ENCODE peak calls at places on chromosomes 6 and 20, in nine cellular contexts. One of them, this sample, is unnamed.

GRCh38 chr20:23142162-23143050 is 56.3 kb upstream of the CD93 start:
- DNase-seq in AG04449: no peak
- DNase-seq in T follicular helper cell: no peak
- DNase-seq in substantia nigra: no peak
- DNase-seq in HS-5: no peak
- DNase-seq in glutamatergic neuron: no peak
- DNase-seq in upper lobe of left lung: peak
- DNase-seq in hypothalamus: no peak
- DNase-seq in EL: no peak
- DNase-seq in this sample: no peak

GRCh38 chr6:90083891-90084290 is 189.6 kb downstream of the GJA10 start:
- DNase-seq in glutamatergic neuron: no peak
- DNase-seq in upper lobe of left lung: no peak
- DNase-seq in hypothalamus: no peak
- DNase-seq in T follicular helper cell: peak
- DNase-seq in HS-5: no peak
- DNase-seq in substantia nigra: no peak
- DNase-seq in EL: no peak
- DNase-seq in AG04449: no peak
- DNase-seq in this sample: no peak

GRCh38 chr6:157763129-157763893 is 59.7 kb upstream of the SNX9 start:
- DNase-seq in hypothalamus: no peak
- DNase-seq in HS-5: no peak
- DNase-seq in EL: peak
- DNase-seq in substantia nigra: no peak
- DNase-seq in T follicular helper cell: no peak
- DNase-seq in upper lobe of left lung: peak
- DNase-seq in AG04449: no peak
- DNase-seq in glutamatergic neuron: no peak
- DNase-seq in this sample: no peak

GRCh38 chr20:31568773-31569162 is 36.3 kb upstream of the ID1 start:
- DNase-seq in EL: no peak
- DNase-seq in upper lobe of left lung: no peak
- DNase-seq in T follicular helper cell: no peak
- DNase-seq in AG04449: no peak
- DNase-seq in hypothalamus: no peak
- DNase-seq in HS-5: no peak
- DNase-seq in substantia nigra: no peak
- DNase-seq in glutamatergic neuron: peak
- DNase-seq in this sample: peak

GRCh38 chr6:30163918-30164654 is 740 bp downstream of the TRIM15 start:
- DNase-seq in hypothalamus: no peak
- DNase-seq in substantia nigra: no peak
- DNase-seq in T follicular helper cell: no peak
- DNase-seq in glutamatergic neuron: no peak
- DNase-seq in EL: no peak
- DNase-seq in HS-5: no peak
- DNase-seq in upper lobe of left lung: no peak
- DNase-seq in AG04449: no peak
- DNase-seq in this sample: no peak

GRCh38 chr6:163588211-163588919 is 173.8 kb downstream of the QKI start:
- DNase-seq in AG04449: no peak
- DNase-seq in HS-5: peak
- DNase-seq in substantia nigra: no peak
- DNase-seq in T follicular helper cell: no peak
- DNase-seq in EL: peak
- DNase-seq in glutamatergic neuron: no peak
- DNase-seq in hypothalamus: no peak
- DNase-seq in upper lobe of left lung: no peak
- DNase-seq in this sample: no peak

GRCh38 chr6:101716810-101717209 is 323.3 kb downstream of the GRIK2 start:
- DNase-seq in hypothalamus: no peak
- DNase-seq in upper lobe of left lung: no peak
- DNase-seq in EL: no peak
- DNase-seq in AG04449: no peak
- DNase-seq in glutamatergic neuron: no peak
- DNase-seq in T follicular helper cell: no peak
- DNase-seq in substantia nigra: no peak
- DNase-seq in HS-5: no peak
- DNase-seq in this sample: no peak

GRCh38 chr20:25344634-25345033 is 46.0 kb downstream of the ABHD12 start:
- DNase-seq in AG04449: no peak
- DNase-seq in HS-5: no peak
- DNase-seq in EL: no peak
- DNase-seq in glutamatergic neuron: no peak
- DNase-seq in upper lobe of left lung: no peak
- DNase-seq in substantia nigra: no peak
- DNase-seq in T follicular helper cell: no peak
- DNase-seq in hypothalamus: no peak
- DNase-seq in this sample: no peak

GRCh38 chr20:63246490-63247284 is 7.6 kb downstream of the NKAIN4 start:
- DNase-seq in glutamatergic neuron: no peak
- DNase-seq in upper lobe of left lung: peak
- DNase-seq in substantia nigra: no peak
- DNase-seq in AG04449: no peak
- DNase-seq in HS-5: no peak
- DNase-seq in T follicular helper cell: no peak
- DNase-seq in EL: no peak
- DNase-seq in hypothalamus: peak
- DNase-seq in this sample: no peak

GRCh38 chr6:107509506-107509905 is 19.6 kb downstream of the SOBP start:
- DNase-seq in substantia nigra: no peak
- DNase-seq in glutamatergic neuron: no peak
- DNase-seq in AG04449: peak
- DNase-seq in hypothalamus: no peak
- DNase-seq in T follicular helper cell: no peak
- DNase-seq in HS-5: no peak
- DNase-seq in upper lobe of left lung: no peak
- DNase-seq in EL: no peak
- DNase-seq in this sample: no peak

GRCh38 chr20:24096256-24096655 is 107.7 kb upstream of the GGTLC1 start:
- DNase-seq in glutamatergic neuron: peak
- DNase-seq in upper lobe of left lung: no peak
- DNase-seq in hypothalamus: no peak
- DNase-seq in T follicular helper cell: no peak
- DNase-seq in HS-5: no peak
- DNase-seq in EL: no peak
- DNase-seq in AG04449: no peak
- DNase-seq in substantia nigra: no peak
- DNase-seq in this sample: no peak

GRCh38 chr20:42082611-42083010 is 464.4 kb upstream of the CHD6 start:
- DNase-seq in T follicular helper cell: no peak
- DNase-seq in AG04449: no peak
- DNase-seq in substantia nigra: no peak
- DNase-seq in upper lobe of left lung: no peak
- DNase-seq in EL: no peak
- DNase-seq in hypothalamus: no peak
- DNase-seq in HS-5: peak
- DNase-seq in glutamatergic neuron: no peak
- DNase-seq in this sample: no peak

GRCh38 chr20:51995551-51995951 is 193.2 kb upstream of the SALL4 start:
- DNase-seq in hypothalamus: no peak
- DNase-seq in substantia nigra: no peak
- DNase-seq in EL: no peak
- DNase-seq in HS-5: no peak
- DNase-seq in glutamatergic neuron: no peak
- DNase-seq in AG04449: no peak
- DNase-seq in T follicular helper cell: no peak
- DNase-seq in upper lobe of left lung: no peak
- DNase-seq in this sample: no peak

GRCh38 chr6:143677577-143677890 is 231 bp upstream of the PHACTR2 start:
- DNase-seq in substantia nigra: no peak
- DNase-seq in glutamatergic neuron: no peak
- DNase-seq in AG04449: no peak
- DNase-seq in HS-5: no peak
- DNase-seq in hypothalamus: no peak
- DNase-seq in EL: no peak
- DNase-seq in T follicular helper cell: no peak
- DNase-seq in upper lobe of left lung: no peak
- DNase-seq in this sample: no peak

GRCh38 chr6:42644211-42644610 is 78.2 kb downstream of the PRPH2 start:
- DNase-seq in substantia nigra: no peak
- DNase-seq in EL: no peak
- DNase-seq in upper lobe of left lung: no peak
- DNase-seq in AG04449: no peak
- DNase-seq in HS-5: no peak
- DNase-seq in hypothalamus: no peak
- DNase-seq in glutamatergic neuron: no peak
- DNase-seq in T follicular helper cell: no peak
- DNase-seq in this sample: no peak

GRCh38 chr20:3010985-3011723 is 32.3 kb upstream of the GNRH2 start:
- DNase-seq in T follicular helper cell: no peak
- DNase-seq in hypothalamus: no peak
- DNase-seq in upper lobe of left lung: no peak
- DNase-seq in HS-5: peak
- DNase-seq in AG04449: peak
- DNase-seq in glutamatergic neuron: no peak
- DNase-seq in EL: peak
- DNase-seq in substantia nigra: no peak
- DNase-seq in this sample: no peak

GRCh38 chr6:70847685-70848084 is 109.2 kb downstream of the B3GAT2 start:
- DNase-seq in EL: no peak
- DNase-seq in HS-5: no peak
- DNase-seq in upper lobe of left lung: no peak
- DNase-seq in substantia nigra: no peak
- DNase-seq in T follicular helper cell: no peak
- DNase-seq in glutamatergic neuron: no peak
- DNase-seq in AG04449: no peak
- DNase-seq in hypothalamus: no peak
- DNase-seq in this sample: no peak

GRCh38 chr20:38429301-38429700 is 5.8 kb downstream of the SNHG17 start:
- DNase-seq in upper lobe of left lung: no peak
- DNase-seq in EL: no peak
- DNase-seq in HS-5: no peak
- DNase-seq in hypothalamus: no peak
- DNase-seq in AG04449: no peak
- DNase-seq in glutamatergic neuron: no peak
- DNase-seq in T follicular helper cell: no peak
- DNase-seq in substantia nigra: no peak
- DNase-seq in this sample: no peak

GRCh38 chr6:160462551-160463109 is 114.5 kb downstream of the SLC22A3 start:
- DNase-seq in EL: peak
- DNase-seq in AG04449: peak
- DNase-seq in HS-5: peak
- DNase-seq in hypothalamus: no peak
- DNase-seq in substantia nigra: no peak
- DNase-seq in upper lobe of left lung: no peak
- DNase-seq in T follicular helper cell: peak
- DNase-seq in glutamatergic neuron: no peak
- DNase-seq in this sample: no peak

GRCh38 chr6:113148576-113148975 is 708.6 kb upstream of the MARCKS start:
- DNase-seq in AG04449: peak
- DNase-seq in T follicular helper cell: no peak
- DNase-seq in substantia nigra: no peak
- DNase-seq in upper lobe of left lung: no peak
- DNase-seq in hypothalamus: no peak
- DNase-seq in glutamatergic neuron: no peak
- DNase-seq in EL: peak
- DNase-seq in HS-5: no peak
- DNase-seq in this sample: no peak

GRCh38 chr6:159042003-159042823 is 2.6 kb downstream of the TAGAP start:
- DNase-seq in EL: peak
- DNase-seq in glutamatergic neuron: peak
- DNase-seq in T follicular helper cell: peak
- DNase-seq in upper lobe of left lung: peak
- DNase-seq in substantia nigra: no peak
- DNase-seq in hypothalamus: no peak
- DNase-seq in HS-5: no peak
- DNase-seq in AG04449: no peak
- DNase-seq in this sample: peak

GRCh38 chr6:34143884-34144580 is 1.9 kb downstream of the GRM4 start:
- DNase-seq in HS-5: no peak
- DNase-seq in T follicular helper cell: peak
- DNase-seq in substantia nigra: no peak
- DNase-seq in AG04449: no peak
- DNase-seq in EL: peak
- DNase-seq in glutamatergic neuron: peak
- DNase-seq in upper lobe of left lung: no peak
- DNase-seq in hypothalamus: peak
- DNase-seq in this sample: no peak

GRCh38 chr6:45898941-45899682 is 116.5 kb downstream of the CLIC5 start:
- DNase-seq in hypothalamus: no peak
- DNase-seq in substantia nigra: no peak
- DNase-seq in EL: no peak
- DNase-seq in T follicular helper cell: no peak
- DNase-seq in HS-5: no peak
- DNase-seq in AG04449: no peak
- DNase-seq in glutamatergic neuron: no peak
- DNase-seq in upper lobe of left lung: no peak
- DNase-seq in this sample: no peak

GRCh38 chr6:143545165-143545564 is 33.6 kb upstream of the FUCA2 start:
- DNase-seq in HS-5: no peak
- DNase-seq in EL: peak
- DNase-seq in T follicular helper cell: no peak
- DNase-seq in hypothalamus: no peak
- DNase-seq in AG04449: no peak
- DNase-seq in glutamatergic neuron: no peak
- DNase-seq in substantia nigra: no peak
- DNase-seq in upper lobe of left lung: no peak
- DNase-seq in this sample: no peak

This sample was measured in C1 segment of cervical spinal cord.